ENCODE peak calls at places on chromosomes 1 and 21, in four cellular contexts. One of them, this sample, is unnamed. For H3K36me3, the result is how much of the 10 kb centered on the place peaks cover.

GRCh38 chr1:53687886-53688285 is 51.1 kb downstream of the GLIS1 start:
- DNase-seq in transverse colon: no peak
- DNase-seq in endodermal cell: peak
- DNase-seq in heart left ventricle: no peak
- DNase-seq in this sample: no peak

GRCh38 chr21:34889287-34889536 is 159.9 kb downstream of the RUNX1 start:
- DNase-seq in transverse colon: peak
- DNase-seq in heart left ventricle: peak
- DNase-seq in endodermal cell: peak
- DNase-seq in this sample: peak

GRCh38 chr1:78651247-78651646 is 1.6 kb downstream of the IFI44 start:
- DNase-seq in transverse colon: no peak
- DNase-seq in endodermal cell: no peak
- DNase-seq in heart left ventricle: no peak
- DNase-seq in this sample: peak

GRCh38 chr1:225657462-225657989 is 4.6 kb upstream of the ENAH start:
- DNase-seq in transverse colon: no peak
- DNase-seq in endodermal cell: no peak
- DNase-seq in heart left ventricle: no peak
- DNase-seq in this sample: no peak

GRCh38 chr1:42958488-42959317 is at the start of gene SLC2A1:
- DNase-seq in endodermal cell: peak
- DNase-seq in transverse colon: peak
- DNase-seq in heart left ventricle: peak
- DNase-seq in this sample: peak

GRCh38 chr1:45134468-45134873 is 71.9 kb downstream of the ZSWIM5 start:
- DNase-seq in heart left ventricle: no peak
- DNase-seq in endodermal cell: no peak
- DNase-seq in transverse colon: no peak
- DNase-seq in this sample: no peak

GRCh38 chr1:143672983-143673382 is 298.8 kb downstream of the FAM72C start:
- DNase-seq in transverse colon: no peak
- DNase-seq in heart left ventricle: no peak
- DNase-seq in endodermal cell: no peak
- DNase-seq in this sample: no peak

GRCh38 chr1:184954232-184954995 is 19.9 kb downstream of the NIBAN1 start:
- DNase-seq in heart left ventricle: no peak
- DNase-seq in endodermal cell: no peak
- DNase-seq in transverse colon: no peak
- DNase-seq in this sample: no peak

GRCh38 chr1:109654519-109654918 is 1.4 kb upstream of the GSTM4 start:
- DNase-seq in transverse colon: no peak
- DNase-seq in heart left ventricle: no peak
- DNase-seq in endodermal cell: no peak
- DNase-seq in this sample: no peak

GRCh38 chr1:4494558-4494957 is 159.9 kb upstream of the AJAP1 start:
- DNase-seq in heart left ventricle: no peak
- DNase-seq in endodermal cell: peak
- DNase-seq in transverse colon: no peak
- DNase-seq in this sample: no peak

GRCh38 chr1:197924516-197925123 is 7.4 kb downstream of the LHX9 start:
- DNase-seq in heart left ventricle: no peak
- DNase-seq in transverse colon: no peak
- DNase-seq in endodermal cell: peak
- DNase-seq in this sample: no peak

GRCh38 chr1:62131093-62131725 is 63.4 kb upstream of the L1TD1 start:
- DNase-seq in endodermal cell: peak
- DNase-seq in heart left ventricle: no peak
- DNase-seq in transverse colon: peak
- DNase-seq in this sample: no peak

GRCh38 chr21:25790122-25790951 is 55.6 kb downstream of the GABPA start:
- DNase-seq in heart left ventricle: no peak
- DNase-seq in transverse colon: no peak
- DNase-seq in endodermal cell: peak
- DNase-seq in this sample: peak
- H3K27ac ChIP-seq in heart left ventricle: no peak
- H3K27ac ChIP-seq in transverse colon: peak
- H3K27ac ChIP-seq in endodermal cell: no peak
- H3K27ac ChIP-seq in this sample: no peak

DNA sequence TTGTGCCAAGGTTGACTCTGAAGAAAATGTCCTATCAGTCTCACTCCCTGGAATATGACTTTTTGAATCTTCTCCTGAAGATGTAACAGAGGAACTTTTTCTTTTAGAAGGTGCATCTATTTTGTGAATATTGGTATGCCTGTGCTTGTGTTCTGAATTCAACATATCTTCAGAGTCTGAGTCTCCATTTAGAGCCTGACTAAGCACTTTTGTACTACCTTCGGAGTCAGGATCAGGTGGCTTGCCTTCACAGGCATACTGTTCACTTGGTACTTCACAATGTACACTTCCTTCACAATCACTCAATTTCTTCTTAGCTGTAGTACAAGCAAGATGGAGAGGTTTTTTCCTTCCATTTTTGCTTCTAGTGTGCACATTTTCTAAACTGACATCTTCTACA is 13.6 kb upstream of the PSMG1 start:
- DNase-seq in heart left ventricle: no peak
- DNase-seq in endodermal cell: no peak
- DNase-seq in transverse colon: no peak
- DNase-seq in this sample: no peak
- H3K36me3 ChIP-seq in heart left ventricle: half or more
- H3K36me3 ChIP-seq in endodermal cell: half or more
- H3K36me3 ChIP-seq in transverse colon: under half
- H3K36me3 ChIP-seq in this sample: under half

GRCh38 chr1:26046313-26047031 is 554 bp upstream of the SLC30A2 start:
- DNase-seq in transverse colon: no peak
- DNase-seq in endodermal cell: peak
- DNase-seq in heart left ventricle: no peak
- DNase-seq in this sample: no peak

GRCh38 chr1:26045712-26046312 is at the start of gene SLC30A2:
- DNase-seq in transverse colon: no peak
- DNase-seq in heart left ventricle: no peak
- DNase-seq in endodermal cell: peak
- DNase-seq in this sample: no peak

GRCh38 chr1:26044971-26045711 is 777 bp downstream of the SLC30A2 start:
- DNase-seq in transverse colon: no peak
- DNase-seq in heart left ventricle: no peak
- DNase-seq in endodermal cell: peak
- DNase-seq in this sample: no peak

GRCh38 chr1:26043765-26044164 is 2.2 kb downstream of the SLC30A2 start:
- DNase-seq in transverse colon: no peak
- DNase-seq in endodermal cell: no peak
- DNase-seq in heart left ventricle: no peak
- DNase-seq in this sample: no peak

GRCh38 chr1:26044414-26044813 is 1.5 kb downstream of the SLC30A2 start:
- DNase-seq in endodermal cell: no peak
- DNase-seq in heart left ventricle: no peak
- DNase-seq in transverse colon: no peak
- DNase-seq in this sample: no peak
- H3K27ac ChIP-seq in endodermal cell: no peak
- H3K27ac ChIP-seq in heart left ventricle: no peak
- H3K27ac ChIP-seq in transverse colon: no peak
- H3K27ac ChIP-seq in this sample: no peak

DNA sequence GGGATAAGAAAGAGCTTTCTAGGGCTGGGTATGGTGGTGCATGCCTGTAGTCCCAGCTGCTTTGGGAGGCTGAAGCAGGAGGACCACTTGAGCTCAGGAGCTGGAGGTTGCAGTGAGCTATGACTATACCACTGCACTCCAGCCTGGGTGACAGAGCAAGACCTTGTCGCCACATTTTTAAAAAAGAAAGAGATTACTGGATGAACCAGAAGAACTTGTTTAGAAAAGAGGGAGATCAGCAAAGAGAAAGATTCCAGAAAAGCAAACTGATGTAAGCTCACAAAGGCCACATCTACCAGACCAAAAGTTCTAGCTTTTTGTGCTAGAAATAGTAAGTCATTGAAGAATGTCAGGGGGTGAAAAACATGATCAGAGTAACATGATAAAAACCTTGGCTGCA is 117.6 kb downstream of the KIAA0319L start:
- DNase-seq in heart left ventricle: no peak
- DNase-seq in endodermal cell: peak
- DNase-seq in transverse colon: no peak
- DNase-seq in this sample: no peak
- H3K36me3 ChIP-seq in heart left ventricle: half or more
- H3K36me3 ChIP-seq in endodermal cell: half or more
- H3K36me3 ChIP-seq in transverse colon: under half
- H3K36me3 ChIP-seq in this sample: half or more

DNA sequence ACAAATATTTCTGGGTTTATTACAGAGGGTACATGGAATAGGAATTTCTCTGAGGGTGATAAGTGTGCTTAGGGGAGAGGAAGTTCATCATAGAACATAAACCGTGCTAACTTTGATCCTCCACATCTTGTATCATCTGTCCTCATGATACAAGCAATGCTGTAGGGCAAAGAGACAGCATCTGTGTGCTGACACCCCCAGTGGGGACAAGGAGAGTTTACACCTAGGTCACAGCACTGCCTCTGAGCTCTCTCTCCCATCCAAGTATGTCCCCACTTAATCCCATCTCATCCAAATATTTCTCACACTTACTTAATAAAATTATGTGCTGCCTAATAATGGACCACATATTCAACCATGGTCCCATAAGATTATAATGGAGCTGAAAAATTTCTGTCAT is 4.3 kb upstream of the TEDDM1 start:
- DNase-seq in transverse colon: no peak
- DNase-seq in heart left ventricle: no peak
- DNase-seq in endodermal cell: no peak
- DNase-seq in this sample: no peak
- H3K27ac ChIP-seq in transverse colon: no peak
- H3K27ac ChIP-seq in heart left ventricle: no peak
- H3K27ac ChIP-seq in endodermal cell: no peak
- H3K27ac ChIP-seq in this sample: no peak

This sample was measured in naive thymus-derived CD4-positive, alpha-beta T cell.